ENCODE peak calls at places on chromosomes 12 and 14, in seven cellular contexts. W, J, H, T, U, P and K are unnamed samples.

GRCh38 chr12:14629832-14630688 is 62.4 kb upstream of the PLBD1 start:
- DNase-seq in W (peak), J (peak), H (peak), T (peak), U (peak), P (peak), K (peak)

GRCh38 chr14:105841022-105842009 is 314.9 kb downstream of the TMEM121 start:
- DNase-seq in W (no peak), J (peak), H (no peak), T (no peak), U (no peak), P (no peak), K (no peak)

GRCh38 chr12:132285311-132285741 is 44.1 kb downstream of the GALNT9 start:
- DNase-seq in W (no peak), J (no peak), H (no peak), T (no peak), U (no peak), P (no peak), K (no peak)

GRCh38 chr14:74988131-74988530 is 14.6 kb upstream of the EIF2B2 start:
- DNase-seq in W (no peak), J (no peak), H (peak), T (no peak), U (no peak), P (no peak), K (peak)

GRCh38 chr12:117408161-117408791 is 46.9 kb upstream of the NOS1 start:
- DNase-seq in W (no peak), J (peak), H (no peak), T (peak), U (no peak), P (peak), K (peak)

GRCh38 chr12:11929714-11930113 is 141.0 kb upstream of the BCL2L14 start:
- DNase-seq in W (no peak), J (no peak), H (no peak), T (no peak), U (no peak), P (no peak), K (no peak)

GRCh38 chr12:132435486-132436187 is 54.3 kb upstream of the FBRSL1 start:
- DNase-seq in W (no peak), J (no peak), H (no peak), T (no peak), U (no peak), P (no peak), K (no peak)

GRCh38 chr12:25034676-25035075 is 85.8 kb upstream of the BCAT1 start:
- DNase-seq in W (no peak), J (no peak), H (no peak), T (no peak), U (no peak), P (no peak), K (no peak)

GRCh38 chr12:70637286-70637685 is at the start of gene PTPRB:
- DNase-seq in W (no peak), J (no peak), H (no peak), T (no peak), U (no peak), P (no peak), K (no peak)

GRCh38 chr12:70639535-70639934 is 2.3 kb upstream of the PTPRB start:
- DNase-seq in W (no peak), J (no peak), H (no peak), T (no peak), U (no peak), P (no peak), K (no peak)

GRCh38 chr12:70638639-70639349 is 1.6 kb upstream of the PTPRB start:
- DNase-seq in W (no peak), J (no peak), H (no peak), T (no peak), U (no peak), P (no peak), K (no peak)

GRCh38 chr12:70637686-70638085 is 457 bp upstream of the PTPRB start:
- DNase-seq in W (no peak), J (no peak), H (no peak), T (no peak), U (no peak), P (no peak), K (no peak)

GRCh38 chr12:70635713-70636112 is 1.5 kb downstream of the PTPRB start:
- DNase-seq in W (no peak), J (no peak), H (no peak), T (no peak), U (no peak), P (no peak), K (no peak)
- H3K4me3 ChIP-seq in W (no peak), J (no peak), H (no peak), T (no peak), U (no peak), P (peak), K (no peak)

DNA sequence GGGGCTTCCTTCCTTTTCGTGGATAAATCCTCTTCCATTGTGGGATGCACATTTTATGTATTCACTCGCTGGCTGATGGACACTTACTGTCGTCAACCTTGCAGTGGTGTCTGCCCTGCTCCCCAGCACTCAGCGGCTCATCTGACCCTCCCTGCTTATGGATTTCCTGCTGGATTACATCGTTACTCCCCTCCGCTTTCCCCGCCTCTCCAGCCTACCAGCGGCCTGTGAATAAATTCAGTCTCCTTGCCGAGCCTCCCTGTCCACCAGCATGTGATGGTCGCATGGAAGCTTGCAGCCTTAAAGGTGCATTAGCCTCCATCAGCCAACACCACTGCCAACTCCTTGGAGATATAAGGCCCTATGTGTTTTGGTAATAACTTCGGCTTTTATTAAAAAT is 727.5 kb upstream of the TMEM132C start:
- DNase-seq in W (no peak), J (no peak), H (no peak), T (no peak), U (no peak), P (no peak), K (no peak)
- TF ChIP-seq POLR2A in W (no peak), J (no peak), H (no peak), T (no peak), U (no peak), P (no peak), K (no peak)

GRCh38 chr12:26120561-26121274 is 4.1 kb downstream of the BHLHE41 start:
- DNase-seq in W (no peak), J (no peak), H (no peak), T (no peak), U (no peak), P (no peak), K (no peak)
- H3K4me3 ChIP-seq in W (no peak), J (no peak), H (no peak), T (no peak), U (no peak), P (peak), K (no peak)

DNA sequence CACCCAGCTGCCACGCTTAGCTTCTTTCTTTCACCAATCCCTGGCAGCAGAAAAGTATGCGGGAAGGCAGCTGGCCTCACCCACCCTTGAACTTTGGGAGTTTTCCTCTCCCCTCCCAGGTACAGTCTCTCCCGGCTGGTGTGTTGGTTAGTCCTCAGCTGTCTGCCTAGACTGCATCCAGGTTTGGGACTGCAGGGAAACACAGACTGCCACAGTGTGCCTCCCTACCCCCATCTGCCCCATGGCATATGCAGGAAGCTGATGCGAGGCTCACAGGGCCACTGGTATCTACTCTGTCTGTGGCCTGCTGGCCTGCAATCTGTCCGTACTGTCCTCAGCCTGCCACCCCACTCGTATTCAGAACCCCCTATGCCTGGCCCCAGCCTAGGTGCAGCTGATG is 2.1 kb downstream of the CD9 start:
- DNase-seq in W (no peak), J (no peak), H (no peak), T (no peak), U (no peak), P (no peak), K (no peak)
- TF ChIP-seq POLR2A in W (no peak), J (no peak), H (no peak), T (no peak), U (no peak), P (no peak), K (no peak)